ENCODE peak calls at places on chromosome 13, in four cellular contexts. One of them, this sample, is unnamed.

GRCh38 chr13:100506154-100506553 is 82.4 kb downstream of the GGACT start:
- DNase-seq in effector CD4-positive, alpha-beta T cell: no peak
- DNase-seq in stimulated activated CD4-positive, alpha-beta T cell treated with anti-CD3 and anti-CD28 coated beads, Interleukin-1b, Interleukin-23, amount 100 ng/mL, for 24 hours: peak; percentile 10
- DNase-seq in NCI-H1694 treated with DMSO at 0.1 percent for 48 hours: no peak
- DNase-seq in this sample: no peak

GRCh38 chr13:46172531-46172991 is 9.4 kb downstream of the LCP1 start:
- DNase-seq in effector CD4-positive, alpha-beta T cell: peak; percentile 46
- DNase-seq in stimulated activated CD4-positive, alpha-beta T cell treated with anti-CD3 and anti-CD28 coated beads, Interleukin-1b, Interleukin-23, amount 100 ng/mL, for 24 hours: no peak
- DNase-seq in NCI-H1694 treated with DMSO at 0.1 percent for 48 hours: no peak
- DNase-seq in this sample: no peak

GRCh38 chr13:110307697-110308376 is 753 bp downstream of the COL4A2 start:
- DNase-seq in effector CD4-positive, alpha-beta T cell: no peak
- DNase-seq in stimulated activated CD4-positive, alpha-beta T cell treated with anti-CD3 and anti-CD28 coated beads, Interleukin-1b, Interleukin-23, amount 100 ng/mL, for 24 hours: no peak
- DNase-seq in NCI-H1694 treated with DMSO at 0.1 percent for 48 hours: no peak
- DNase-seq in this sample: no peak

GRCh38 chr13:110944121-110944967 is 29.5 kb upstream of the ANKRD10 start:
- DNase-seq in effector CD4-positive, alpha-beta T cell: no peak
- DNase-seq in stimulated activated CD4-positive, alpha-beta T cell treated with anti-CD3 and anti-CD28 coated beads, Interleukin-1b, Interleukin-23, amount 100 ng/mL, for 24 hours: no peak
- DNase-seq in NCI-H1694 treated with DMSO at 0.1 percent for 48 hours: no peak
- DNase-seq in this sample: no peak

GRCh38 chr13:34076943-34077703 is 259.2 kb downstream of the RFC3 start:
- DNase-seq in effector CD4-positive, alpha-beta T cell: no peak
- DNase-seq in stimulated activated CD4-positive, alpha-beta T cell treated with anti-CD3 and anti-CD28 coated beads, Interleukin-1b, Interleukin-23, amount 100 ng/mL, for 24 hours: no peak
- DNase-seq in NCI-H1694 treated with DMSO at 0.1 percent for 48 hours: peak; percentile 39
- DNase-seq in this sample: no peak

GRCh38 chr13:67097856-67098255 is 132.3 kb downstream of the PCDH9 start:
- DNase-seq in effector CD4-positive, alpha-beta T cell: no peak
- DNase-seq in stimulated activated CD4-positive, alpha-beta T cell treated with anti-CD3 and anti-CD28 coated beads, Interleukin-1b, Interleukin-23, amount 100 ng/mL, for 24 hours: no peak
- DNase-seq in NCI-H1694 treated with DMSO at 0.1 percent for 48 hours: no peak
- DNase-seq in this sample: no peak

GRCh38 chr13:40269086-40269485 is 397.4 kb downstream of the FOXO1 start:
- DNase-seq in effector CD4-positive, alpha-beta T cell: no peak
- DNase-seq in stimulated activated CD4-positive, alpha-beta T cell treated with anti-CD3 and anti-CD28 coated beads, Interleukin-1b, Interleukin-23, amount 100 ng/mL, for 24 hours: no peak
- DNase-seq in NCI-H1694 treated with DMSO at 0.1 percent for 48 hours: no peak
- DNase-seq in this sample: no peak

GRCh38 chr13:42041684-42042035 is 6.8 kb upstream of the DGKH start:
- DNase-seq in effector CD4-positive, alpha-beta T cell: no peak
- DNase-seq in stimulated activated CD4-positive, alpha-beta T cell treated with anti-CD3 and anti-CD28 coated beads, Interleukin-1b, Interleukin-23, amount 100 ng/mL, for 24 hours: no peak
- DNase-seq in NCI-H1694 treated with DMSO at 0.1 percent for 48 hours: no peak
- DNase-seq in this sample: no peak

GRCh38 chr13:46039421-46040036 is 13.0 kb downstream of the ZC3H13 start:
- DNase-seq in effector CD4-positive, alpha-beta T cell: no peak
- DNase-seq in stimulated activated CD4-positive, alpha-beta T cell treated with anti-CD3 and anti-CD28 coated beads, Interleukin-1b, Interleukin-23, amount 100 ng/mL, for 24 hours: no peak
- DNase-seq in NCI-H1694 treated with DMSO at 0.1 percent for 48 hours: no peak
- DNase-seq in this sample: no peak

GRCh38 chr13:95573226-95573625 is 20.7 kb downstream of the CLDN10 start:
- DNase-seq in effector CD4-positive, alpha-beta T cell: no peak
- DNase-seq in stimulated activated CD4-positive, alpha-beta T cell treated with anti-CD3 and anti-CD28 coated beads, Interleukin-1b, Interleukin-23, amount 100 ng/mL, for 24 hours: no peak
- DNase-seq in NCI-H1694 treated with DMSO at 0.1 percent for 48 hours: no peak
- DNase-seq in this sample: no peak

GRCh38 chr13:40247845-40248244 is 418.6 kb downstream of the FOXO1 start:
- DNase-seq in effector CD4-positive, alpha-beta T cell: no peak
- DNase-seq in stimulated activated CD4-positive, alpha-beta T cell treated with anti-CD3 and anti-CD28 coated beads, Interleukin-1b, Interleukin-23, amount 100 ng/mL, for 24 hours: no peak
- DNase-seq in NCI-H1694 treated with DMSO at 0.1 percent for 48 hours: no peak
- DNase-seq in this sample: no peak

GRCh38 chr13:74077847-74078246 is 56.4 kb downstream of the KLF12 start:
- DNase-seq in effector CD4-positive, alpha-beta T cell: no peak
- DNase-seq in stimulated activated CD4-positive, alpha-beta T cell treated with anti-CD3 and anti-CD28 coated beads, Interleukin-1b, Interleukin-23, amount 100 ng/mL, for 24 hours: no peak
- DNase-seq in NCI-H1694 treated with DMSO at 0.1 percent for 48 hours: no peak
- DNase-seq in this sample: no peak

GRCh38 chr13:110538632-110539031 is 22.9 kb downstream of the RAB20 start:
- DNase-seq in effector CD4-positive, alpha-beta T cell: no peak
- DNase-seq in stimulated activated CD4-positive, alpha-beta T cell treated with anti-CD3 and anti-CD28 coated beads, Interleukin-1b, Interleukin-23, amount 100 ng/mL, for 24 hours: no peak
- DNase-seq in NCI-H1694 treated with DMSO at 0.1 percent for 48 hours: no peak
- DNase-seq in this sample: no peak

GRCh38 chr13:41356788-41357187 is 45.7 kb downstream of the NAA16 start:
- DNase-seq in effector CD4-positive, alpha-beta T cell: peak; percentile 23
- DNase-seq in stimulated activated CD4-positive, alpha-beta T cell treated with anti-CD3 and anti-CD28 coated beads, Interleukin-1b, Interleukin-23, amount 100 ng/mL, for 24 hours: no peak
- DNase-seq in NCI-H1694 treated with DMSO at 0.1 percent for 48 hours: no peak
- DNase-seq in this sample: no peak

This sample was measured in NCI-H2029 treated with DMSO at 0.1 percent for 48 hours.